ENCODE peak calls at places on chromosomes 12 and 14, in eight cellular contexts. W, H, C, J, I, A, D and T are unnamed samples.

GRCh38 chr12:67747869-67748760 is 99.6 kb downstream of the DYRK2 start:
- DNase-seq in W (no peak), H (no peak), C (peak), J (no peak), I (peak), A (no peak), D (no peak), T (no peak)

GRCh38 chr12:96811083-96811482 is 96.0 kb upstream of the NEDD1 start:
- DNase-seq in W (no peak), H (no peak), C (peak), J (no peak), I (peak), A (no peak), D (no peak), T (peak)

GRCh38 chr12:11486623-11487444 is 91.5 kb upstream of the PRB2 start:
- DNase-seq in W (peak), H (peak), C (peak), J (peak), I (peak), A (no peak), D (peak), T (peak)

GRCh38 chr14:70139384-70139783 is 49.4 kb downstream of the SLC8A3 start:
- DNase-seq in W (no peak), H (no peak), C (no peak), J (no peak), I (no peak), A (no peak), D (no peak), T (no peak)

GRCh38 chr14:50347521-50347920 is 35.4 kb downstream of the DMAC2L start:
- DNase-seq in W (no peak), H (no peak), C (peak), J (no peak), I (peak), A (no peak), D (no peak), T (no peak)

GRCh38 chr14:67464377-67464776 is 24.1 kb downstream of the TMEM229B start:
- DNase-seq in W (no peak), H (no peak), C (no peak), J (no peak), I (no peak), A (no peak), D (no peak), T (no peak)

GRCh38 chr14:104993306-104993705 is 7.7 kb downstream of the CLBA1 start:
- DNase-seq in W (no peak), H (no peak), C (no peak), J (no peak), I (no peak), A (no peak), D (no peak), T (no peak)

GRCh38 chr12:127270193-127270592 is 996.8 kb upstream of the TMEM132C start:
- DNase-seq in W (no peak), H (no peak), C (peak), J (no peak), I (peak), A (no peak), D (no peak), T (no peak)